ENCODE peak calls at places on chromosomes 7 and 10, in five cellular contexts. One of them, this sample, is unnamed.

GRCh38 chr7:129805086-129805719 is 147.6 kb downstream of the UBE2H start:
- DNase-seq in GM03348: peak
- DNase-seq in adrenal gland: no peak
- DNase-seq in progenitor cell of endocrine pancreas: no peak
- DNase-seq in nucleus accumbens: no peak
- DNase-seq in this sample: no peak

GRCh38 chr7:123966936-123967335 is 41.9 kb downstream of the SPAM1 start:
- DNase-seq in adrenal gland: no peak
- DNase-seq in GM03348: no peak
- DNase-seq in progenitor cell of endocrine pancreas: no peak
- DNase-seq in nucleus accumbens: no peak
- DNase-seq in this sample: peak

GRCh38 chr7:150753826-150754603 is 16.8 kb downstream of the GIMAP5 start:
- DNase-seq in nucleus accumbens: no peak
- DNase-seq in adrenal gland: no peak
- DNase-seq in progenitor cell of endocrine pancreas: no peak
- DNase-seq in GM03348: no peak
- DNase-seq in this sample: peak

GRCh38 chr7:45190406-45191165 is 33.0 kb downstream of the RAMP3 start:
- DNase-seq in GM03348: no peak
- DNase-seq in adrenal gland: no peak
- DNase-seq in nucleus accumbens: no peak
- DNase-seq in progenitor cell of endocrine pancreas: no peak
- DNase-seq in this sample: no peak

GRCh38 chr7:65931685-65932084 is 50.3 kb downstream of the GUSB start:
- DNase-seq in nucleus accumbens: no peak
- DNase-seq in GM03348: no peak
- DNase-seq in adrenal gland: no peak
- DNase-seq in progenitor cell of endocrine pancreas: no peak
- DNase-seq in this sample: no peak

GRCh38 chr7:97064972-97065587 is 40.4 kb upstream of the DLX5 start:
- DNase-seq in nucleus accumbens: no peak
- DNase-seq in progenitor cell of endocrine pancreas: no peak
- DNase-seq in adrenal gland: peak
- DNase-seq in GM03348: peak
- DNase-seq in this sample: peak

GRCh38 chr7:3289996-3290395 is 11.1 kb upstream of the SDK1 start:
- DNase-seq in GM03348: no peak
- DNase-seq in adrenal gland: no peak
- DNase-seq in nucleus accumbens: no peak
- DNase-seq in progenitor cell of endocrine pancreas: no peak
- DNase-seq in this sample: no peak

GRCh38 chr7:133742709-133743538 is 384.2 kb upstream of the LRGUK start:
- DNase-seq in GM03348: peak
- DNase-seq in nucleus accumbens: no peak
- DNase-seq in adrenal gland: no peak
- DNase-seq in progenitor cell of endocrine pancreas: no peak
- DNase-seq in this sample: peak

GRCh38 chr7:78970440-78970916 is 483.0 kb downstream of the MAGI2 start:
- DNase-seq in adrenal gland: no peak
- DNase-seq in progenitor cell of endocrine pancreas: no peak
- DNase-seq in nucleus accumbens: no peak
- DNase-seq in GM03348: peak
- DNase-seq in this sample: no peak

GRCh38 chr10:96548589-96548988 is 34.9 kb upstream of the TLL2 start:
- DNase-seq in adrenal gland: no peak
- DNase-seq in nucleus accumbens: no peak
- DNase-seq in progenitor cell of endocrine pancreas: no peak
- DNase-seq in GM03348: no peak
- DNase-seq in this sample: no peak

GRCh38 chr7:51060536-51060935 is 256.1 kb downstream of the COBL start:
- DNase-seq in GM03348: no peak
- DNase-seq in nucleus accumbens: no peak
- DNase-seq in progenitor cell of endocrine pancreas: no peak
- DNase-seq in adrenal gland: no peak
- DNase-seq in this sample: no peak

GRCh38 chr10:114541081-114541833 is 116.8 kb downstream of the ABLIM1 start:
- DNase-seq in adrenal gland: peak
- DNase-seq in progenitor cell of endocrine pancreas: no peak
- DNase-seq in GM03348: peak
- DNase-seq in nucleus accumbens: no peak
- DNase-seq in this sample: no peak

GRCh38 chr7:85512802-85513201 is 325.9 kb upstream of the SEMA3D start:
- DNase-seq in nucleus accumbens: no peak
- DNase-seq in adrenal gland: no peak
- DNase-seq in progenitor cell of endocrine pancreas: no peak
- DNase-seq in GM03348: no peak
- DNase-seq in this sample: no peak

GRCh38 chr7:68680235-68680872 is 917.9 kb upstream of the AUTS2 start:
- DNase-seq in nucleus accumbens: no peak
- DNase-seq in adrenal gland: no peak
- DNase-seq in progenitor cell of endocrine pancreas: no peak
- DNase-seq in GM03348: no peak
- DNase-seq in this sample: no peak

GRCh38 chr10:101618871-101619270 is 30.8 kb downstream of the DPCD start:
- DNase-seq in nucleus accumbens: no peak
- DNase-seq in progenitor cell of endocrine pancreas: no peak
- DNase-seq in GM03348: no peak
- DNase-seq in adrenal gland: no peak
- DNase-seq in this sample: no peak

GRCh38 chr7:19853261-19853832 is 79.9 kb upstream of the TMEM196 start:
- DNase-seq in GM03348: no peak
- DNase-seq in adrenal gland: no peak
- DNase-seq in nucleus accumbens: no peak
- DNase-seq in progenitor cell of endocrine pancreas: no peak
- DNase-seq in this sample: no peak

GRCh38 chr10:110488124-110488681 is 9.5 kb upstream of the DUSP5 start:
- DNase-seq in nucleus accumbens: no peak
- DNase-seq in progenitor cell of endocrine pancreas: no peak
- DNase-seq in adrenal gland: peak
- DNase-seq in GM03348: no peak
- DNase-seq in this sample: no peak

GRCh38 chr10:1978593-1978992 is 241.3 kb upstream of the ADARB2 start:
- DNase-seq in progenitor cell of endocrine pancreas: no peak
- DNase-seq in GM03348: no peak
- DNase-seq in adrenal gland: no peak
- DNase-seq in nucleus accumbens: no peak
- DNase-seq in this sample: no peak

GRCh38 chr7:73921623-73922528 is 60.9 kb downstream of the TMEM270 start:
- DNase-seq in GM03348: no peak
- DNase-seq in adrenal gland: no peak
- DNase-seq in progenitor cell of endocrine pancreas: no peak
- DNase-seq in nucleus accumbens: no peak
- DNase-seq in this sample: no peak

GRCh38 chr7:38681882-38682281 is 50.7 kb upstream of the AMPH start:
- DNase-seq in nucleus accumbens: no peak
- DNase-seq in GM03348: no peak
- DNase-seq in adrenal gland: no peak
- DNase-seq in progenitor cell of endocrine pancreas: no peak
- DNase-seq in this sample: peak

GRCh38 chr7:67463983-67464382 is 467.4 kb downstream of the TYW1 start:
- DNase-seq in adrenal gland: no peak
- DNase-seq in GM03348: no peak
- DNase-seq in nucleus accumbens: no peak
- DNase-seq in progenitor cell of endocrine pancreas: no peak
- DNase-seq in this sample: no peak

GRCh38 chr7:48299580-48300169 is 128.4 kb downstream of the ABCA13 start:
- DNase-seq in nucleus accumbens: peak
- DNase-seq in progenitor cell of endocrine pancreas: peak
- DNase-seq in adrenal gland: peak
- DNase-seq in GM03348: peak
- DNase-seq in this sample: peak

GRCh38 chr10:17029581-17030271 is 99.9 kb downstream of the CUBN start:
- DNase-seq in progenitor cell of endocrine pancreas: no peak
- DNase-seq in GM03348: peak
- DNase-seq in adrenal gland: peak
- DNase-seq in nucleus accumbens: peak
- DNase-seq in this sample: peak

GRCh38 chr10:57593983-57594573 is 673.6 kb downstream of the IPMK start:
- DNase-seq in adrenal gland: no peak
- DNase-seq in nucleus accumbens: no peak
- DNase-seq in progenitor cell of endocrine pancreas: no peak
- DNase-seq in GM03348: no peak
- DNase-seq in this sample: no peak

GRCh38 chr7:95766086-95766485 is 6.3 kb upstream of the DYNC1I1 start:
- DNase-seq in progenitor cell of endocrine pancreas: no peak
- DNase-seq in adrenal gland: no peak
- DNase-seq in nucleus accumbens: no peak
- DNase-seq in GM03348: no peak
- DNase-seq in this sample: no peak

GRCh38 chr7:109964780-109965179 is 1126.1 kb upstream of the LRRN3 start:
- DNase-seq in nucleus accumbens: no peak
- DNase-seq in adrenal gland: no peak
- DNase-seq in GM03348: no peak
- DNase-seq in progenitor cell of endocrine pancreas: no peak
- DNase-seq in this sample: no peak

GRCh38 chr10:62433181-62433692 is 59.1 kb downstream of the ZNF365 start:
- DNase-seq in progenitor cell of endocrine pancreas: no peak
- DNase-seq in adrenal gland: peak
- DNase-seq in nucleus accumbens: no peak
- DNase-seq in GM03348: peak
- DNase-seq in this sample: no peak

GRCh38 chr7:120805636-120806388 is 52.1 kb downstream of the TSPAN12 start:
- DNase-seq in adrenal gland: peak
- DNase-seq in GM03348: peak
- DNase-seq in progenitor cell of endocrine pancreas: peak
- DNase-seq in nucleus accumbens: no peak
- DNase-seq in this sample: peak

GRCh38 chr10:123103944-123104343 is 31.8 kb upstream of the HMX3 start:
- DNase-seq in progenitor cell of endocrine pancreas: no peak
- DNase-seq in nucleus accumbens: no peak
- DNase-seq in adrenal gland: no peak
- DNase-seq in GM03348: no peak
- DNase-seq in this sample: no peak

GRCh38 chr10:59206204-59206720 is 29.8 kb downstream of the PHYHIPL start:
- DNase-seq in progenitor cell of endocrine pancreas: no peak
- DNase-seq in adrenal gland: no peak
- DNase-seq in nucleus accumbens: no peak
- DNase-seq in GM03348: no peak
- DNase-seq in this sample: no peak

GRCh38 chr7:117124585-117125220 is 171.4 kb downstream of the ST7 start:
- DNase-seq in progenitor cell of endocrine pancreas: no peak
- DNase-seq in adrenal gland: peak
- DNase-seq in nucleus accumbens: no peak
- DNase-seq in GM03348: peak
- DNase-seq in this sample: peak

GRCh38 chr7:158824028-158824427 is 5.3 kb downstream of the ESYT2 start:
- DNase-seq in nucleus accumbens: no peak
- DNase-seq in progenitor cell of endocrine pancreas: no peak
- DNase-seq in GM03348: no peak
- DNase-seq in adrenal gland: no peak
- DNase-seq in this sample: no peak

GRCh38 chr10:13087986-13088618 is 11.9 kb upstream of the OPTN start:
- DNase-seq in progenitor cell of endocrine pancreas: no peak
- DNase-seq in adrenal gland: no peak
- DNase-seq in nucleus accumbens: no peak
- DNase-seq in GM03348: peak
- DNase-seq in this sample: no peak

GRCh38 chr7:22482476-22482875 is 17.5 kb downstream of the STEAP1B start:
- DNase-seq in progenitor cell of endocrine pancreas: no peak
- DNase-seq in adrenal gland: no peak
- DNase-seq in GM03348: no peak
- DNase-seq in nucleus accumbens: no peak
- DNase-seq in this sample: no peak

This sample was measured in left kidney.